ENCODE peak calls at places on chromosome X, in four cellular contexts. U is ureter, J is memory B cell, V is heart right ventricle. F is an unnamed sample.

GRCh38 chrX:20459410-20460350 is 193.0 kb upstream of the RPS6KA3 start:
- DNase-seq in U (no peak), J (no peak), V (no peak), F (no peak)

GRCh38 chrX:107674480-107675364 is 46.4 kb downstream of the PRPS1 start:
- DNase-seq in U (peak), J (no peak), V (peak), F (peak)

GRCh38 chrX:135596495-135596894 is 76.0 kb downstream of the INTS6L start:
- DNase-seq in U (no peak), J (peak), V (peak), F (peak)

GRCh38 chrX:108070891-108071290 is 20.5 kb downstream of the PSMD10 start:
- DNase-seq in U (no peak), J (no peak), V (no peak), F (no peak)

GRCh38 chrX:103818844-103819243 is 13.2 kb downstream of the RAB9B start:
- DNase-seq in U (no peak), J (no peak), V (no peak), F (no peak)

GRCh38 chrX:152299787-152300186 is 151.3 kb downstream of the GABRA3 start:
- DNase-seq in U (no peak), J (no peak), V (no peak), F (no peak)

GRCh38 chrX:71102292-71102691 is 4.2 kb downstream of the CXorf65 start:
- DNase-seq in U (no peak), J (no peak), V (no peak), F (no peak)

GRCh38 chrX:148542481-148543255 is 42.3 kb downstream of the AFF2 start:
- DNase-seq in U (no peak), J (no peak), V (no peak), F (no peak)

GRCh38 chrX:32847921-32848320 is 363.4 kb downstream of the DMD start:
- DNase-seq in U (no peak), J (no peak), V (no peak), F (no peak)

GRCh38 chrX:13414006-13414647 is 94.3 kb upstream of the ATXN3L start:
- DNase-seq in U (no peak), J (no peak), V (no peak), F (no peak)

GRCh38 chrX:109857898-109858297 is 124.8 kb upstream of the ACSL4 start:
- DNase-seq in U (no peak), J (no peak), V (no peak), F (no peak)

GRCh38 chrX:154295664-154296310 is at the start of gene TKTL1:
- DNase-seq in U (no peak), J (no peak), V (no peak), F (no peak)

GRCh38 chrX:33330798-33331197 is 119.4 kb upstream of the DMD start:
- DNase-seq in U (no peak), J (no peak), V (no peak), F (no peak)

GRCh38 chrX:110226931-110227330 is 91.0 kb downstream of the AMMECR1 start:
- DNase-seq in U (no peak), J (no peak), V (no peak), F (no peak)

F was measured in left colon.